ENCODE peak calls at places on chromosome 22, in ten cellular contexts. T, K, H, S, Y, A, R, D, O and P are unnamed samples.

GRCh38 chr22:46045459-46046298 is 68.7 kb upstream of the WNT7B start:
- DNase-seq in T (peak), K (peak), H (peak), S (peak), Y (no peak), A (peak), R (peak), D (no peak), O (peak), P (peak)

GRCh38 chr22:21762712-21763581 is 27.4 kb upstream of the YPEL1 start:
- DNase-seq in T (no peak), K (no peak), H (no peak), S (no peak), Y (no peak), A (no peak), R (no peak), D (no peak), O (no peak), P (no peak)

GRCh38 chr22:26432619-26433311 is 3.7 kb downstream of the ASPHD2 start:
- DNase-seq in T (no peak), K (no peak), H (no peak), S (no peak), Y (no peak), A (no peak), R (no peak), D (no peak), O (no peak), P (no peak)

GRCh38 chr22:27170491-27170890 is 513.1 kb downstream of the MIAT start:
- DNase-seq in T (no peak), K (no peak), H (no peak), S (peak), Y (no peak), A (no peak), R (peak), D (peak), O (no peak), P (no peak)

GRCh38 chr22:42336527-42337227 is 66.2 kb upstream of the TCF20 start:
- DNase-seq in T (no peak), K (no peak), H (no peak), S (no peak), Y (no peak), A (no peak), R (no peak), D (no peak), O (no peak), P (no peak)

GRCh38 chr22:16960884-16961249 is 47.2 kb downstream of the GAB4 start:
- DNase-seq in T (no peak), K (no peak), H (peak), S (no peak), Y (no peak), A (no peak), R (no peak), D (no peak), O (no peak), P (no peak)

GRCh38 chr22:24460418-24461089 is 33.2 kb downstream of the ADORA2A start:
- DNase-seq in T (no peak), K (no peak), H (peak), S (no peak), Y (no peak), A (no peak), R (no peak), D (no peak), O (no peak), P (no peak)

GRCh38 chr22:23035557-23036277 is 34.6 kb upstream of the GNAZ start:
- DNase-seq in T (no peak), K (no peak), H (no peak), S (no peak), Y (no peak), A (no peak), R (no peak), D (no peak), O (no peak), P (no peak)

GRCh38 chr22:44807915-44808690 is 55.7 kb downstream of the ARHGAP8 start:
- DNase-seq in T (no peak), K (no peak), H (no peak), S (no peak), Y (no peak), A (no peak), R (no peak), D (no peak), O (no peak), P (no peak)

GRCh38 chr22:32950366-32950765 is 107.8 kb downstream of the SYN3 start:
- DNase-seq in T (no peak), K (no peak), H (no peak), S (no peak), Y (no peak), A (no peak), R (no peak), D (no peak), O (no peak), P (no peak)

GRCh38 chr22:42985541-42985925 is 29.4 kb downstream of the PACSIN2 start:
- DNase-seq in T (no peak), K (no peak), H (no peak), S (no peak), Y (no peak), A (no peak), R (no peak), D (no peak), O (no peak), P (no peak)

GRCh38 chr22:49763696-49764095 is 64.0 kb downstream of the BRD1 start:
- DNase-seq in T (peak), K (no peak), H (peak), S (no peak), Y (no peak), A (no peak), R (no peak), D (no peak), O (peak), P (peak)

GRCh38 chr22:37126383-37126782 is 16.9 kb upstream of the TMPRSS6 start:
- DNase-seq in T (no peak), K (no peak), H (no peak), S (no peak), Y (no peak), A (no peak), R (no peak), D (peak), O (no peak), P (no peak)

GRCh38 chr22:41576877-41577276 is 12.8 kb downstream of the PMM1 start:
- DNase-seq in T (peak), K (peak), H (no peak), S (peak), Y (no peak), A (no peak), R (peak), D (peak), O (peak), P (peak)

GRCh38 chr22:25563757-25564319 is 637 bp upstream of the GRK3 start:
- DNase-seq in T (no peak), K (no peak), H (no peak), S (peak), Y (no peak), A (no peak), R (peak), D (no peak), O (no peak), P (peak)

GRCh38 chr22:49958961-49959781 is 1.4 kb upstream of the PIM3 start:
- DNase-seq in T (no peak), K (peak), H (peak), S (peak), Y (no peak), A (no peak), R (no peak), D (no peak), O (peak), P (peak)

GRCh38 chr22:27124336-27125023 is 467.1 kb downstream of the MIAT start:
- DNase-seq in T (no peak), K (no peak), H (no peak), S (peak), Y (no peak), A (no peak), R (no peak), D (no peak), O (peak), P (peak)

GRCh38 chr22:43295660-43296059 is 47.5 kb downstream of the SCUBE1 start:
- DNase-seq in T (no peak), K (no peak), H (no peak), S (no peak), Y (no peak), A (no peak), R (no peak), D (no peak), O (no peak), P (no peak)

GRCh38 chr22:23193420-23193819 is 13.1 kb downstream of the BCR start:
- DNase-seq in T (no peak), K (no peak), H (no peak), S (no peak), Y (no peak), A (no peak), R (no peak), D (no peak), O (no peak), P (no peak)

GRCh38 chr22:25709758-25710157 is 32.2 kb upstream of the MYO18B start:
- DNase-seq in T (no peak), K (no peak), H (no peak), S (no peak), Y (no peak), A (no peak), R (no peak), D (no peak), O (no peak), P (no peak)

GRCh38 chr22:27220349-27220748 is 563.0 kb downstream of the MIAT start:
- DNase-seq in T (no peak), K (no peak), H (no peak), S (no peak), Y (no peak), A (no peak), R (no peak), D (no peak), O (no peak), P (no peak)

GRCh38 chr22:27311666-27312566 is 489.6 kb downstream of the MN1 start:
- DNase-seq in T (no peak), K (no peak), H (no peak), S (no peak), Y (no peak), A (no peak), R (no peak), D (no peak), O (no peak), P (peak)

GRCh38 chr22:48371391-48371790 is 1456.3 kb downstream of the BRD1 start:
- DNase-seq in T (no peak), K (no peak), H (peak), S (no peak), Y (no peak), A (no peak), R (no peak), D (no peak), O (no peak), P (no peak)

GRCh38 chr22:48369789-48370507 is 1457.7 kb downstream of the BRD1 start:
- DNase-seq in T (peak), K (peak), H (peak), S (no peak), Y (peak), A (no peak), R (no peak), D (peak), O (no peak), P (peak)

GRCh38 chr22:48373626-48374173 is 1454.0 kb downstream of the BRD1 start:
- DNase-seq in T (no peak), K (no peak), H (peak), S (no peak), Y (no peak), A (no peak), R (no peak), D (no peak), O (no peak), P (no peak)

GRCh38 chr22:48370508-48371325 is 1457.0 kb downstream of the BRD1 start:
- DNase-seq in T (no peak), K (no peak), H (peak), S (no peak), Y (no peak), A (no peak), R (no peak), D (peak), O (no peak), P (no peak)

GRCh38 chr22:48372395-48372794 is 1455.3 kb downstream of the BRD1 start:
- DNase-seq in T (no peak), K (no peak), H (peak), S (no peak), Y (no peak), A (no peak), R (no peak), D (no peak), O (no peak), P (no peak)
- TF ChIP-seq POLR2A in T (no peak), K (no peak), H (no peak), S (no peak), Y (no peak), A (no peak), R (no peak), D (no peak), O (no peak), P (no peak)

GRCh38 chr22:35576671-35577070 is 36.0 kb downstream of the RASD2 start:
- DNase-seq in T (no peak), K (no peak), H (no peak), S (no peak), Y (no peak), A (no peak), R (no peak), D (no peak), O (no peak), P (no peak)
- H3K4me3 ChIP-seq in T (no peak), K (no peak), H (no peak), S (no peak), Y (no peak), A (no peak), R (no peak), D (no peak), O (no peak), P (no peak)

GRCh38 chr22:31678748-31679147 is 16.7 kb upstream of the PISD start:
- DNase-seq in T (no peak), K (no peak), H (no peak), S (no peak), Y (no peak), A (no peak), R (no peak), D (no peak), O (no peak), P (no peak)

GRCh38 chr22:31681625-31682345 is 19.8 kb upstream of the PISD start:
- DNase-seq in T (no peak), K (no peak), H (no peak), S (no peak), Y (no peak), A (no peak), R (no peak), D (no peak), O (no peak), P (no peak)

GRCh38 chr22:31680764-31681624 is 19.0 kb upstream of the PISD start:
- DNase-seq in T (no peak), K (no peak), H (no peak), S (peak), Y (no peak), A (no peak), R (no peak), D (no peak), O (no peak), P (peak)

GRCh38 chr22:31676700-31677099 is 14.7 kb upstream of the PISD start:
- DNase-seq in T (peak), K (peak), H (peak), S (peak), Y (peak), A (peak), R (peak), D (peak), O (peak), P (peak)
- TF ChIP-seq POLR2A in T (peak), K (no peak), H (no peak), S (peak), Y (no peak), A (no peak), R (no peak), D (no peak), O (peak), P (peak)

GRCh38 chr22:18001040-18001893 is 23.1 kb downstream of the MICAL3 start:
- DNase-seq in T (peak), K (peak), H (peak), S (peak), Y (peak), A (peak), R (peak), D (peak), O (peak), P (peak)
- H3K4me3 ChIP-seq in T (peak), K (peak), H (peak), S (peak), Y (peak), A (peak), R (peak), D (peak), O (peak), P (peak)

GRCh38 chr22:40479887-40480538 is 109.6 kb downstream of the SGSM3 start:
- DNase-seq in T (no peak), K (no peak), H (no peak), S (no peak), Y (no peak), A (no peak), R (no peak), D (no peak), O (no peak), P (no peak)

GRCh38 chr22:40477683-40478348 is 107.4 kb downstream of the SGSM3 start:
- DNase-seq in T (no peak), K (no peak), H (no peak), S (no peak), Y (no peak), A (no peak), R (no peak), D (no peak), O (no peak), P (no peak)

GRCh38 chr22:40479126-40479800 is 108.9 kb downstream of the SGSM3 start:
- DNase-seq in T (no peak), K (no peak), H (no peak), S (no peak), Y (no peak), A (no peak), R (no peak), D (no peak), O (no peak), P (no peak)

GRCh38 chr22:40476341-40476740 is 105.9 kb downstream of the SGSM3 start:
- DNase-seq in T (no peak), K (no peak), H (no peak), S (no peak), Y (no peak), A (no peak), R (no peak), D (no peak), O (no peak), P (no peak)

DNA sequence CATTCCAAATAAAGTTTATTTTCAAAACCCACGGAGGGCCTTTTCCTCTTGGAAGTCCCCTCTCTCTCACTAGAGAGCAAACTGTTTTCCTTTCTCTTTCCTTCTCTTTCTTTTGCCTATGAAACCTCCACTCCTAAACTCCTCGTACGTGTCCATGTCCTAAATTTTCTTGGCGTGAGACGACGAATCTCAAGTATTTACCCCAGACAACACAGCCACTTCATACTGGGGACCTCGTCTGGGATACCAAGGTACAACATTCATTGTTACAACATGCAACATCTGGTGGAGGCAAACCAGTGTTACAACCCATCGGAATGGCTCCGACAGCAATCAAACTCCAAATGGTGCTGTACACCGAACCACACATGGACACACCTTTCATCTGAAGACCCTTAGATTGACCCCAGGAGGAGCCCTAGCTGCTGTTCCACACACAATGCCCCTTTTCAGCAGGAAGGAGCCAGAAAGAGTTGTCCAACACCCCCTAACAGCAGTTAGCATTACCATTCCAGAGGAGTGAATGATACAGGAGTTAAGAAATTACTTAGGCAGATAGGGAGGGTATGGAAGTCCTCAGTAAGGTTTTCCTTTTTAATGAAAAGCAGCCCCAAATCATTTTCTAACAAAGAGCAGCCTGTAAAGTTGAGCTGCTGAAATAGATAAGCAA is 108.2 kb downstream of the SGSM3 start:
- DNase-seq in T (no peak), K (no peak), H (no peak), S (no peak), Y (no peak), A (no peak), R (no peak), D (no peak), O (no peak), P (no peak)
- TF ChIP-seq POLR2A in T (no peak), K (no peak), H (no peak), S (no peak), Y (no peak), A (no peak), R (no peak), D (no peak), O (no peak), P (no peak)

DNA sequence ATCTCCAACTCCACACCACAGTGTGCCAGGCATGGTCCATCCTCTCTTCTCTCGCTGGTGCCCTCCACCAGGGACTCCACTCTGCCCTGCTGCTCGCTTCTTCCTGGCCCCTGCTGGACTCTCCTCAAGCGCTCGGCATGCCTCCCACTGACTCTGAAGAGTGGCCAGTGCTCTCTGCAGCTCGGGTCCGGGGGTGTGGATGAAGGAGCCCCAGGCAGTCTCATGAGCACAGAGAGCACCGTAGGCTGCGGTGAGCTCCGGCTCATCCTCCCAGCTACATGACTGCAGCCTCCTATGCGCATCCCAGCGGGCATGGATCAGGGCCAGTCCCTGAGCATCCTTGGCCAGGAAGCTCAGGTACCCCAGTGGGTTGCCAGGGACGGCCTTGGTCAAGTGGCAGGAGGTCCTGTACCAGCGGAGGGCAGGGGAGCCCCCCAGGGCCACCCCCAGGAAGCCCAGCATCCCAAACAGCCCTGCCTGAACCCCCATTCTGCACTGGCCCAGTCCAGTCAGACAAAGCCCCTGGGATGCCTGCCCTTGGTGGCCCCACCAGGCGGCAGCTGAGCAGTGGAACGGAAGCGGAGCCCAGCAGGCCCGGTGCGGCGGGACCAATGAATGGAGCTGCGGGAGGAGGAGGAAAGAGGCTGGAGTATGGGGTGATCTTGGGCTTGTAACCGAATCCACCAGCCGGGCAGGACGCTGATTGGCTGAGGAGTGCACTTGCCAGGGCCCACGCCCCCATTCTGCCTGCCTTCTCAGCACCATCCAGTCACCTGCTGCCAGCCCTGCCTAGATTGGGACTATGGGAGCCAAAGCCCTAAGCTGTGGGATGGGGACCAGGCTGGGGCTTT is at the start of gene PLA2G3:
- DNase-seq in T (peak), K (peak), H (no peak), S (peak), Y (peak), A (no peak), R (no peak), D (no peak), O (no peak), P (no peak)
- H3K4me3 ChIP-seq in T (no peak), K (no peak), H (no peak), S (no peak), Y (peak), A (no peak), R (no peak), D (no peak), O (no peak), P (no peak)

GRCh38 chr22:39309881-39310714 is 9.3 kb downstream of the RPL3 start:
- DNase-seq in T (peak), K (no peak), H (no peak), S (no peak), Y (no peak), A (no peak), R (no peak), D (no peak), O (peak), P (no peak)

GRCh38 chr22:39313258-39314001 is 6.0 kb downstream of the RPL3 start:
- DNase-seq in T (peak), K (no peak), H (no peak), S (no peak), Y (no peak), A (no peak), R (no peak), D (no peak), O (peak), P (no peak)

GRCh38 chr22:39309364-39309861 is 10.0 kb downstream of the RPL3 start:
- DNase-seq in T (no peak), K (no peak), H (no peak), S (no peak), Y (no peak), A (no peak), R (no peak), D (no peak), O (no peak), P (no peak)

GRCh38 chr22:39312410-39312809 is 7.0 kb downstream of the RPL3 start:
- DNase-seq in T (peak), K (no peak), H (no peak), S (no peak), Y (no peak), A (no peak), R (no peak), D (no peak), O (peak), P (no peak)

GRCh38 chr22:39311592-39312400 is 7.6 kb downstream of the RPL3 start:
- DNase-seq in T (peak), K (no peak), H (no peak), S (no peak), Y (no peak), A (no peak), R (no peak), D (no peak), O (peak), P (no peak)
- TF ChIP-seq POLR2A in T (no peak), K (no peak), H (no peak), S (no peak), Y (peak), A (no peak), R (no peak), D (no peak), O (no peak), P (no peak)

GRCh38 chr22:20243545-20244249 is 24.4 kb downstream of the RTN4R start:
- DNase-seq in T (no peak), K (peak), H (no peak), S (peak), Y (no peak), A (no peak), R (peak), D (peak), O (peak), P (peak)
- H3K4me3 ChIP-seq in T (peak), K (no peak), H (no peak), S (no peak), Y (no peak), A (peak), R (no peak), D (no peak), O (peak), P (no peak)